ENCODE peak calls at places on chromosome 3, in seven cellular contexts. X is cardiac muscle cell; W is CD4-positive, alpha-beta T cell; S is colonic mucosa; F is small intestine; Q is neural progenitor cell; V is PC-3. G is an unnamed sample.

GRCh38 chr3:190319660-190320059 is 2.6 kb downstream of the CLDN1 start:
- DNase-seq in X (no peak), S (no peak), F (no peak), V (peak; percentile 97), W (no peak), Q (no peak), G (peak; percentile 38)

GRCh38 chr3:112499328-112499727 is at the start of gene BTLA:
- DNase-seq in F (peak; percentile 19), Q (no peak), W (no peak), V (no peak), S (no peak), X (no peak), G (no peak)

GRCh38 chr3:161859057-161859456 is 362.4 kb downstream of the OTOL1 start:
- DNase-seq in V (no peak), F (no peak), Q (no peak), W (no peak), X (no peak), S (no peak), G (no peak)

GRCh38 chr3:9826815-9827574 is 16.8 kb downstream of the RPUSD3 start:
- DNase-seq in F (peak; percentile 65), X (peak; percentile 32), V (peak; percentile 63), Q (peak; percentile 54), S (peak; percentile 38), W (no peak), G (no peak)

GRCh38 chr3:136792931-136793330 is 26.0 kb upstream of the SLC35G2 start:
- DNase-seq in W (no peak), S (no peak), X (no peak), Q (no peak), V (no peak), F (no peak), G (no peak)

GRCh38 chr3:1072040-1072439 is 20.8 kb upstream of the CNTN6 start:
- DNase-seq in Q (no peak), V (no peak), W (no peak), X (no peak), S (no peak), F (peak; percentile 2), G (no peak)

GRCh38 chr3:100706365-100706764 is 2.9 kb upstream of the TFG start:
- DNase-seq in X (peak; percentile 16), W (no peak), F (no peak), V (peak; percentile 14), Q (no peak), S (no peak), G (no peak)

GRCh38 chr3:172134352-172134751 is 95.0 kb downstream of the FNDC3B start:
- DNase-seq in F (peak; percentile 61), X (no peak), W (no peak), Q (no peak), V (no peak), S (no peak), G (no peak)

GRCh38 chr3:140440446-140440845 is 237.4 kb upstream of the TRIM42 start:
- DNase-seq in V (peak; percentile 15), W (no peak), S (no peak), X (no peak), Q (no peak), F (no peak), G (no peak)

GRCh38 chr3:3068358-3068881 is 41.8 kb downstream of the IL5RA start:
- DNase-seq in Q (no peak), S (no peak), F (no peak), W (no peak), V (peak; percentile 37), X (no peak), G (no peak)

GRCh38 chr3:129684270-129684669 is 77.8 kb upstream of the PLXND1 start:
- DNase-seq in F (no peak), S (no peak), Q (no peak), V (no peak), W (no peak), X (no peak), G (no peak)

GRCh38 chr3:151751161-151751560 is 17.4 kb downstream of the AADACL2 start:
- DNase-seq in V (peak; percentile 25), S (no peak), X (peak; percentile 91), W (no peak), Q (no peak), F (no peak), G (no peak)

GRCh38 chr3:9217784-9218513 is 31.5 kb downstream of the SRGAP3 start:
- DNase-seq in F (no peak), S (no peak), X (no peak), W (no peak), Q (peak; percentile 73), V (no peak), G (no peak)

GRCh38 chr3:123349566-123350450 is 99.1 kb downstream of the ADCY5 start:
- DNase-seq in Q (no peak), W (no peak), S (no peak), X (no peak), F (no peak), V (no peak), G (no peak)

GRCh38 chr3:123353227-123353851 is 95.6 kb downstream of the ADCY5 start:
- DNase-seq in V (no peak), F (no peak), S (no peak), X (no peak), Q (no peak), W (no peak), G (no peak)

GRCh38 chr3:123350971-123351370 is 97.9 kb downstream of the ADCY5 start:
- DNase-seq in V (no peak), X (no peak), F (no peak), S (no peak), W (no peak), Q (no peak), G (no peak)

GRCh38 chr3:123352134-123352554 is 96.7 kb downstream of the ADCY5 start:
- DNase-seq in W (no peak), F (no peak), S (no peak), V (no peak), X (no peak), Q (no peak), G (no peak)

DNA sequence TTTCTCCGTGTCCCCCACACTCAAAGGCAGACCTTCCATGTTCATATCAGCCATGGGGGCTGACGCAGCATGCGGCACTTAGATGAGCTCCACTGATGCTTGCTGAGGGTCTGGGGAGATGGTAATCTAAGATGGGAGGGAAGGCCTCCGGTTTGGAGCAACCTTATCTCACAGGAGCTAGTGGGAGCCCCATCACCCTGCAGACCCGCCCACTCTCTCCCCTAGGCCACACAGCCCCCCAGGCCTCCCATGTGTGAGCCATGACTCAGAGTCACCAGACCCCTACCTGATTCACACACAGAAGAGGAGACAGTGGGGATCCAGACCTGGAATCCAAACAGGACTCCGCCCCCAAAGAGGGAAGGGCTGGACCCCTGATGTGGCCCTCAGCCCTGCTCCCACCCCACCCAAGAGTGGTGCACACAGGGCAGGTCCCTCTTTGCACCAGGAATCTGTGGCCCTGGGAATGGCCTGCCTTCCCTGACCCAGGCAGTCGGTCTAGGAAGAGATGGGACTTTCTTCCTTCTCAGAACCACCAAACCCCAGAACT is 97.4 kb downstream of the ADCY5 start:
- DNase-seq in V (no peak), Q (no peak), W (no peak), S (no peak), X (no peak), F (no peak), G (no peak)
- H3K27me3 ChIP-seq in V (peaks cover 42% of the 10 kb centered on the region), Q (no peaks in the 10 kb centered on the region), W (no peaks in the 10 kb centered on the region), S (no peaks in the 10 kb centered on the region), X (no peaks in the 10 kb centered on the region), F (no peaks in the 10 kb centered on the region), G (peaks cover 30% of the 10 kb centered on the region)

GRCh38 chr3:45123030-45123429 is 23.1 kb downstream of the CDCP1 start:
- DNase-seq in S (no peak), X (peak; percentile 78), V (peak; percentile 97), F (peak; percentile 87), W (no peak), Q (no peak), G (no peak)
- H3K27ac ChIP-seq in S (peak overlapping the region; percentile 86), X (peak overlapping the region; percentile 70), V (peak overlapping the region; percentile 100), F (peak overlapping the region; percentile 79), W (no peak overlapping the region), Q (no peak overlapping the region), G (no peak overlapping the region)

GRCh38 chr3:13049400-13049799 is 23.8 kb downstream of the IQSEC1 start:
- DNase-seq in V (no peak), S (no peak), Q (no peak), F (no peak), W (no peak), X (no peak), G (no peak)

GRCh38 chr3:13051581-13051980 is 21.6 kb downstream of the IQSEC1 start:
- DNase-seq in F (no peak), V (no peak), Q (no peak), X (no peak), W (no peak), S (no peak), G (no peak)

GRCh38 chr3:13051066-13051465 is 22.2 kb downstream of the IQSEC1 start:
- DNase-seq in F (no peak), S (no peak), Q (peak; percentile 42), W (no peak), V (no peak), X (no peak), G (no peak)

GRCh38 chr3:13052191-13052590 is 21.0 kb downstream of the IQSEC1 start:
- DNase-seq in V (no peak), W (no peak), X (no peak), Q (no peak), F (no peak), S (no peak), G (peak; percentile 57)

DNA sequence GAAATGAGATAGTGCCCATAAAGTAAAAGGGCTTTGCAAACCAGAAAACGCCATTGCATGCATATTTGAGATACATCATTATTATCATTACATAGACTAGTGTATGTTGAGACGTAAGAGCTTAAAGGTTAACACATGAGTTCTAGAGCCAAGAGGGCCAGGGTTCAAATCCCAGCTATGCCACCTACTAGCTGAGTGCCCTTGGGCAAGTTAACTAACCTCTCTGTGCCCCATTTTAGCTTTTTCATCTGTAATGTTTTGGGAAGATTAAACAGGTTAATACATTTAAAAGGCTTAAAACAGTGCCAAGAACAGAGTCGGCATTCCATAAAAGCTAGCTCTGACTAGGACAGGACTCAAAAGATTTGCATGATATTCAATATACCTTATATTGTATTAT is 22.8 kb downstream of the IQSEC1 start:
- DNase-seq in V (no peak), W (no peak), X (no peak), S (no peak), F (no peak), Q (no peak), G (no peak)
- H3K27me3 ChIP-seq in V (no peaks in the 10 kb centered on the region), W (no peaks in the 10 kb centered on the region), X (no peaks in the 10 kb centered on the region), S (no peaks in the 10 kb centered on the region), F (no peaks in the 10 kb centered on the region), Q (no peaks in the 10 kb centered on the region), G (no peaks in the 10 kb centered on the region)

GRCh38 chr3:127166501-127167065 is 26.3 kb upstream of the PRR23E start:
- DNase-seq in Q (no peak), X (no peak), V (no peak), W (no peak), S (no peak), F (no peak), G (peak; percentile 18)
- H3K27ac ChIP-seq in Q (no peak overlapping the region), X (no peak overlapping the region), V (no peak overlapping the region), W (no peak overlapping the region), S (no peak overlapping the region), F (no peak overlapping the region), G (no peak overlapping the region)

GRCh38 chr3:55489804-55490132 is 2.7 kb upstream of the WNT5A start:
- DNase-seq in S (peak; percentile 44), F (no peak), V (peak; percentile 72), Q (peak; percentile 73), X (no peak), W (no peak), G (peak; percentile 80)
- H3K27me3 ChIP-seq in S (peaks cover 10% of the 10 kb centered on the region), F (peaks cover 18% of the 10 kb centered on the region), V (no peaks in the 10 kb centered on the region), Q (peaks cover 79% of the 10 kb centered on the region), X (no peaks in the 10 kb centered on the region), W (peaks cover 59% of the 10 kb centered on the region), G (peaks cover 95% of the 10 kb centered on the region)

GRCh38 chr3:27756877-27757276 is 34.8 kb upstream of the EOMES start:
- DNase-seq in F (no peak), X (no peak), V (peak; percentile 33), Q (no peak), S (no peak), W (no peak), G (no peak)
- H3K27ac ChIP-seq in F (no peak overlapping the region), X (no peak overlapping the region), V (no peak overlapping the region), Q (no peak overlapping the region), S (no peak overlapping the region), W (no peak overlapping the region), G (no peak overlapping the region)